ENCODE peak calls at places on chromosome 1, in seven cellular contexts. S is A549, N is IMR-90, L is body of pancreas, C is stomach, X is HCT116, V is ovary. H is an unnamed sample.

GRCh38 chr1:205304046-205304694 is 17.4 kb downstream of the NUAK2 start:
- DNase-seq in S (no peak), N (no peak), L (no peak), C (no peak), X (no peak), V (no peak), H (no peak)

GRCh38 chr1:46001087-46001785 is 131.2 kb downstream of the PIK3R3 start:
- DNase-seq in S (no peak), N (no peak), L (no peak), C (no peak), X (no peak), V (no peak), H (no peak)

GRCh38 chr1:65001238-65001792 is 35.0 kb upstream of the JAK1 start:
- DNase-seq in S (no peak), N (peak; percentile 68), L (peak; percentile 44), C (peak; percentile 55), X (no peak), V (peak; percentile 40), H (peak; percentile 77)

GRCh38 chr1:35298464-35298863 is 30.0 kb downstream of the ZMYM4 start:
- DNase-seq in S (peak; percentile 28), N (peak; percentile 36), L (peak; percentile 16), C (peak; percentile 27), X (no peak), V (peak; percentile 15), H (no peak)

GRCh38 chr1:39671433-39671792 is 494 bp downstream of the NT5C1A start:
- DNase-seq in S (no peak), N (no peak), L (peak; percentile 53), C (no peak), X (no peak), V (peak; percentile 46), H (no peak)

GRCh38 chr1:41870076-41870562 is 48.6 kb downstream of the HIVEP3 start:
- DNase-seq in S (no peak), N (peak; percentile 82), L (no peak), C (no peak), X (peak; percentile 77), V (no peak), H (peak; percentile 37)

GRCh38 chr1:118395430-118396001 is 210.5 kb upstream of the SPAG17 start:
- DNase-seq in S (no peak), N (no peak), L (no peak), C (no peak), X (no peak), V (no peak), H (no peak)

GRCh38 chr1:206766251-206766856 is 4.2 kb upstream of the IL19 start:
- DNase-seq in S (no peak), N (peak; percentile 93), L (no peak), C (peak; percentile 37), X (no peak), V (no peak), H (peak; percentile 65)

GRCh38 chr1:235357485-235358378 is 9.5 kb upstream of the TBCE start:
- DNase-seq in S (no peak), N (no peak), L (no peak), C (no peak), X (no peak), V (no peak), H (no peak)

GRCh38 chr1:153532161-153532560 is 3.6 kb downstream of the S100A6 start:
- DNase-seq in S (no peak), N (no peak), L (no peak), C (no peak), X (no peak), V (no peak), H (no peak)

GRCh38 chr1:222073307-222073995 is 331.6 kb upstream of the DUSP10 start:
- DNase-seq in S (peak; percentile 23), N (peak; percentile 84), L (no peak), C (no peak), X (no peak), V (no peak), H (peak; percentile 17)

GRCh38 chr1:92095868-92096267 is 15.7 kb downstream of the BTBD8 start:
- DNase-seq in S (no peak), N (no peak), L (no peak), C (no peak), X (no peak), V (no peak), H (no peak)

GRCh38 chr1:103461171-103462105 is 64.1 kb upstream of the RNPC3 start:
- DNase-seq in S (peak; percentile 1), N (peak; percentile 16), L (no peak), C (no peak), X (peak; percentile 4), V (no peak), H (no peak)

GRCh38 chr1:12433323-12434053 is 184.5 kb downstream of the DHRS3 start:
- DNase-seq in S (peak; percentile 77), N (peak; percentile 67), L (peak; percentile 51), C (peak; percentile 56), X (peak; percentile 22), V (peak; percentile 72), H (no peak)

GRCh38 chr1:54499097-54500029 is 48.7 kb upstream of the ACOT11 start:
- DNase-seq in S (no peak), N (peak; percentile 36), L (peak; percentile 49), C (no peak), X (no peak), V (peak; percentile 50), H (peak; percentile 45)

GRCh38 chr1:3771108-3772026 is 1.2 kb upstream of the SMIM1 start:
- DNase-seq in S (no peak), N (no peak), L (peak; percentile 53), C (no peak), X (no peak), V (peak; percentile 76), H (no peak)

GRCh38 chr1:165898837-165899236 is 71.4 kb downstream of the UCK2 start:
- DNase-seq in S (peak; percentile 35), N (peak; percentile 100), L (no peak), C (no peak), X (no peak), V (no peak), H (peak; percentile 82)

GRCh38 chr1:108057536-108057935 is 92.6 kb upstream of the VAV3 start:
- DNase-seq in S (no peak), N (no peak), L (no peak), C (no peak), X (no peak), V (no peak), H (no peak)

GRCh38 chr1:108063703-108064102 is 98.7 kb upstream of the VAV3 start:
- DNase-seq in S (no peak), N (no peak), L (no peak), C (no peak), X (no peak), V (no peak), H (no peak)

GRCh38 chr1:108064255-108064654 is 99.3 kb upstream of the VAV3 start:
- DNase-seq in S (no peak), N (no peak), L (no peak), C (no peak), X (no peak), V (no peak), H (no peak)

DNA sequence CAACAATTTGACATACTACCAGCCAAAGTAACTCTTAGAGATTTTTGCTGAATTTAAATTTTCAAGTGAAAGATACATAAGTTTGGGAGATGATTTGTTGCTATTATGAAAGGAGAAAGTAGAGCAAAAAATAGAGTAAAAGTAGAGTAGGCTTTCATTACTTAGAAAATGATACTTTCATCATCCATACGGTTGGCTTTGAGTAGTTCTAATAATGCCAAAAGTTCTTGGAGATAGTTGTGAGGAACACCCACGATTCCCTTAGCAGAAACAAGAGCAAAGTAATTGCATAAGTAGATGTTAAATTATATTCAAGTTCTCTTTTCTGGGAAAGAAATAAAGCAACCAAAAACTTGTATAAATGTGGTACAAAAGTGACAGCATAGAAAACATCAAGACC is 95.0 kb upstream of the VAV3 start:
- DNase-seq in S (no peak), N (no peak), L (no peak), C (no peak), X (no peak), V (no peak), H (no peak)
- TF ChIP-seq POLR2A in S (no peak), N (no peak), L (no peak), C (no peak), X (no peak), V (no peak), H (no peak)

DNA sequence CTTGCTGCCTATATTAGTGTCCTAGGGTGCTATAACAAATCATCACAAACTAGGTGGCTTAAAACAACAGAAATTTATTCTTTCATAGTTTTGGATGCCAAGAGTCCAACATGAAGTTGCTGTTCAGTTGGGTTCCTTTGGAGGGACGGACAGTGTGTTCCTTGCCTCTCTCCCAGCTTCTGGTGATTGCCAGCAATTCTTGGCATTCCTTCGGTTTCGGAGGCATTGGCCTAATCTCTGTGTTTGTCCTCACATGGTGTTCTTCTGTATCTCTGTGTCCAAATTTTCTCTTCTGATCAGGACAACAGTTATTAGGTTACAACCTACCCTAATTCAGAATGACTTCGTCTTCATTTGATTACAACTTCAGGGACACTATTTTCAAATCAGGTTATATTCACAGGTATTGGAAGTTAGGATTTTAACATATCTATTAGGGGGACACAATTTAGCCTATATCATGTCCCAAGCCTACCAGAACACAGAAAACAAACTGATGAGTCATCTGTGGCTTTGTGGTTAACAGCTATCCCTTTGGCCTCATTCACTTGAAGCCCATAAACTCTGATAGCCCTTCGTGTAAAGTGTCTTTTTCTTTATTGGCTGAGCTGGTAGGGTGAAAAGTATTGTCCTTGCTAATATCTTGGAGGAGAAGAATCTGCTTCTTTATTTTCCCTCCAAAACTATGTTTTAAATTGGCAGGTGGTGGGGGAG is 83.2 kb upstream of the PAPPA2 start:
- DNase-seq in S (no peak), N (no peak), L (no peak), C (no peak), X (no peak), V (no peak), H (no peak)
- TF ChIP-seq POLR2A in S (no peak), N (no peak), L (no peak), C (no peak), X (no peak), V (no peak), H (no peak)

DNA sequence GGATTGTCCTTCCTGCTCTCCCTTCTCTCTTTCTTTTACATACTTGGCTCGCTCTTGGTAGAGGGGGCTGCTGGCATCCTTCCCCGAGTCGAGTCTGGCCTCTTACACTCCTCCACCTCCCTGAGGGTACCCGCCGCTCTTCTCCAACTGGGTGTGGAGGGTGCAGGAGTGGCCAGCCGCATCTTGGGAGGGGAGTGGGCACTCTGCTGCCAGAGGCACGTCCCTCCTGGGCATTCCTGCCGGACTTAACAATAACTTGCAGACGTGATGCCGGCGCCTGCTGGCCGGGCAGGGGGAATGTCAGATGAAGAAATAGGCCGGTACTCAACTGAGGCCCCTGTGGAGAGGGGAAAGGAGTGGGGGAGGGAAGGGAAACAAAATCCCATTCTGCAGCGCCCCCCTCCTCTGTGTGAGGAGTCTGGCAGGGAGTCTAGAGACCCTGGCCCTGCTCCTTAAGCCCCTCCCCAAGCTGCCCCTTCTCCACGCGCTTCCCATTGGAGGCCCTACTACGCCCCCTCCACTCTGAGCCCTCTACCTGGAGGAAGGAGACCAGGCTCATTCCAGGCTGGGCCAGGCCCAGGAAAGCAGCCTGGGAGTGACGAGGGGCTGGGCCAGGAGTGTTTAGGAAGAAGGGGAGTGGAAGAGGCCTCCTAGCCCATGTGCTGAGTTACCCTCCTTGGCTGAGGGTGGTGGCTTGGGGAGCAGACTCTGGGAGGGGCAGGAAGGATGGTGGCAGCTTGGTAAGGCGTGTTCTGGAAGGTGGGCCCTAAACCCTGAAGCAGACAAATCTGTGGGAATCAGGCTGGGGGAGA is 1.8 kb downstream of the ATP2B4 start:
- DNase-seq in S (no peak), N (peak; percentile 56), L (peak; percentile 34), C (no peak), X (no peak), V (peak; percentile 52), H (no peak)
- TF ChIP-seq POLR2A in S (no peak), N (peak; percentile 68), L (no peak), C (no peak), X (no peak), V (no peak), H (peak; percentile 29)

DNA sequence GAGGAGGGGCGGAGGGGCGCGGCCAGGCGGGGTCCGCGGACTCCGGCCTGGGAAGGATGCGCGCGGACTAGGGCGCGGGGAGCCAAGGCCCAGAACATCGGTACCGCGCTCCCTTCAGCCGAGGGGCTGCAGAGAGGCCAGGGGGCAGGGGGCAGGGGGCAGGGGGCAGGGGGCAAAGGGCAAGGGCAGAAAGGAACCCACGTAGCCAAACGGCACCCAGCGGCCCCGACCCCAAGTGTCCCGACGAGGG is 516 bp downstream of the NPHP4 start:
- DNase-seq in S (no peak), N (no peak), L (peak; percentile 32), C (no peak), X (no peak), V (peak; percentile 24), H (peak; percentile 51)
- TF ChIP-seq POLR2A in S (no peak), N (no peak), L (no peak), C (no peak), X (no peak), V (no peak), H (no peak)

H was measured in H54.